ENCODE peak calls at places on chromosomes 3 and 15, in eight cellular contexts. O, C, S, B, Z, D, H and N are unnamed samples.

GRCh38 chr3:29128004-29128403 is 152.9 kb upstream of the RBMS3 start:
- DNase-seq in O (no peak), C (no peak), S (no peak), B (peak; percentile 7), Z (peak; percentile 24), D (no peak), H (no peak), N (no peak)

GRCh38 chr15:101380146-101380545 is 85.1 kb upstream of the SNRPA1 start:
- DNase-seq in O (no peak), C (no peak), S (no peak), B (no peak), Z (no peak), D (no peak), H (no peak), N (no peak)

GRCh38 chr3:10978956-10979355 is 13.6 kb upstream of the SLC6A1 start:
- DNase-seq in O (no peak), C (no peak), S (no peak), B (no peak), Z (no peak), D (no peak), H (no peak), N (no peak)

GRCh38 chr3:112334709-112335108 is 1.8 kb downstream of the CD200 start:
- DNase-seq in O (no peak), C (no peak), S (no peak), B (no peak), Z (no peak), D (no peak), H (no peak), N (no peak)

GRCh38 chr3:3110299-3110630 is at the start of gene IL5RA:
- DNase-seq in O (peak; percentile 45), C (no peak), S (no peak), B (peak; percentile 5), Z (no peak), D (no peak), H (peak; percentile 14), N (no peak)

GRCh38 chr3:64685800-64686445 is 1.9 kb downstream of the ADAMTS9 start:
- DNase-seq in O (peak; percentile 96), C (peak; percentile 75), S (peak; percentile 46), B (peak; percentile 71), Z (peak; percentile 86), D (peak; percentile 90), H (peak; percentile 52), N (peak; percentile 92)

GRCh38 chr15:25719101-25719985 is 143.8 kb downstream of the ATP10A start:
- DNase-seq in O (no peak), C (no peak), S (no peak), B (no peak), Z (no peak), D (no peak), H (no peak), N (no peak)

GRCh38 chr15:52255008-52255407 is 40.6 kb downstream of the MYO5C start:
- DNase-seq in O (no peak), C (no peak), S (no peak), B (peak; percentile 28), Z (peak; percentile 65), D (no peak), H (peak; percentile 16), N (no peak)

GRCh38 chr15:31270767-31271166 is 55.9 kb upstream of the KLF13 start:
- DNase-seq in O (peak; percentile 31), C (no peak), S (no peak), B (no peak), Z (no peak), D (peak; percentile 32), H (peak; percentile 47), N (no peak)

GRCh38 chr3:183087184-183087583 is 12.1 kb downstream of the MCCC1 start:
- DNase-seq in O (no peak), C (no peak), S (no peak), B (no peak), Z (no peak), D (no peak), H (no peak), N (no peak)

GRCh38 chr3:13689373-13690265 is 140.7 kb downstream of the FBLN2 start:
- DNase-seq in O (no peak), C (no peak), S (no peak), B (no peak), Z (no peak), D (no peak), H (no peak), N (no peak)

GRCh38 chr15:22930782-22931484 is 49.2 kb downstream of the CYFIP1 start:
- DNase-seq in O (no peak), C (no peak), S (no peak), B (peak; percentile 9), Z (no peak), D (no peak), H (no peak), N (no peak)

GRCh38 chr3:95442766-95443165 is 1371.6 kb upstream of the EPHA6 start:
- DNase-seq in O (no peak), C (no peak), S (no peak), B (no peak), Z (no peak), D (no peak), H (no peak), N (no peak)

GRCh38 chr3:29281265-29282228 is 676 bp downstream of the RBMS3 start:
- DNase-seq in O (no peak), C (no peak), S (no peak), B (peak; percentile 65), Z (no peak), D (no peak), H (peak; percentile 43), N (no peak)

GRCh38 chr3:172321035-172321434 is 127.2 kb downstream of the GHSR start:
- DNase-seq in O (no peak), C (no peak), S (no peak), B (peak; percentile 33), Z (no peak), D (no peak), H (peak; percentile 10), N (no peak)

GRCh38 chr15:95684693-95685115 is 645.8 kb upstream of the NR2F2 start:
- DNase-seq in O (no peak), C (no peak), S (no peak), B (peak; percentile 73), Z (peak; percentile 78), D (no peak), H (no peak), N (no peak)

GRCh38 chr3:107465064-107465631 is 57.6 kb upstream of the BBX start:
- DNase-seq in O (no peak), C (no peak), S (no peak), B (no peak), Z (no peak), D (no peak), H (no peak), N (no peak)

GRCh38 chr15:77584691-77585090 is 48.0 kb downstream of the LINGO1 start:
- DNase-seq in O (no peak), C (no peak), S (no peak), B (no peak), Z (no peak), D (no peak), H (no peak), N (no peak)